ENCODE peak calls at places on chromosomes 5 and 9, in five cellular contexts. R is cardiac fibroblast, H is A673, Y is OCI-LY7, C is body of pancreas. S is an unnamed sample.

GRCh38 chr5:16934123-16934522 is 2.0 kb downstream of the MYO10 start:
- DNase-seq in Y (peak), H (peak), R (peak), C (peak), S (peak)

GRCh38 chr5:76638466-76638865 is 15.3 kb upstream of the F2RL2 start:
- DNase-seq in Y (no peak), C (no peak), H (no peak), R (no peak), S (peak)

GRCh38 chr5:116953251-116953934 is 378.8 kb upstream of the SEMA6A start:
- DNase-seq in H (no peak), Y (no peak), R (no peak), C (no peak), S (no peak)

GRCh38 chr5:169415351-169415750 is 114.4 kb upstream of the SLIT3 start:
- DNase-seq in C (no peak), R (no peak), H (no peak), Y (no peak), S (no peak)

GRCh38 chr5:172008689-172009141 is 2.3 kb upstream of the FBXW11 start:
- DNase-seq in C (no peak), R (peak), H (no peak), Y (no peak), S (no peak)

GRCh38 chr9:111037744-111038335 is 430 bp downstream of the LPAR1 start:
- DNase-seq in H (peak), R (peak), C (peak), Y (no peak), S (peak)

GRCh38 chr5:78405820-78406750 is 45.7 kb downstream of the SCAMP1 start:
- DNase-seq in R (peak), C (no peak), Y (no peak), H (no peak), S (peak)

GRCh38 chr5:610744-611730 is 1.1 kb upstream of the CEP72 start:
- DNase-seq in H (no peak), Y (no peak), C (no peak), R (no peak), S (no peak)

GRCh38 chr5:71601222-71602026 is 14.3 kb downstream of the MCCC2 start:
- DNase-seq in R (peak), C (peak), H (peak), Y (peak), S (peak)

GRCh38 chr9:112112519-112112918 is 62.6 kb downstream of the SUSD1 start:
- DNase-seq in C (no peak), Y (no peak), R (peak), H (peak), S (no peak)

GRCh38 chr9:70413427-70413797 is 1.0 kb downstream of the KLF9 start:
- DNase-seq in H (peak), R (no peak), Y (no peak), C (no peak), S (no peak)

GRCh38 chr5:144390133-144390532 is 219.5 kb downstream of the KCTD16 start:
- DNase-seq in C (no peak), Y (no peak), H (peak), R (peak), S (no peak)

GRCh38 chr5:140194662-140195061 is 19.7 kb downstream of the CYSTM1 start:
- DNase-seq in H (no peak), Y (no peak), R (no peak), C (no peak), S (no peak)

GRCh38 chr5:3734621-3735020 is 139.0 kb downstream of the IRX1 start:
- DNase-seq in C (no peak), Y (no peak), H (no peak), R (no peak), S (no peak)

GRCh38 chr5:55994998-55995914 is 493 bp upstream of the IL6ST start:
- DNase-seq in Y (peak), H (peak), R (peak), C (peak), S (peak)
- TF ChIP-seq CTCF in Y (no peak), H (no peak), R (no peak), C (no peak), S (no peak)

GRCh38 chr9:16314476-16314875 is 556.0 kb downstream of the BNC2 start:
- DNase-seq in Y (no peak), H (no peak), C (no peak), R (no peak), S (no peak)

GRCh38 chr9:16309350-16310271 is 560.9 kb downstream of the BNC2 start:
- DNase-seq in C (peak), R (no peak), H (no peak), Y (no peak), S (no peak)

GRCh38 chr9:16312962-16313546 is 557.4 kb downstream of the BNC2 start:
- DNase-seq in C (no peak), H (no peak), Y (no peak), R (no peak), S (no peak)

GRCh38 chr9:16310288-16311145 is 560.0 kb downstream of the BNC2 start:
- DNase-seq in R (no peak), H (no peak), Y (no peak), C (no peak), S (no peak)

GRCh38 chr9:16312116-16312515 is 558.4 kb downstream of the BNC2 start:
- DNase-seq in C (no peak), Y (no peak), H (no peak), R (no peak), S (no peak)
- H3K4me3 ChIP-seq in C (no peak), Y (no peak), H (no peak), R (no peak), S (no peak)

DNA sequence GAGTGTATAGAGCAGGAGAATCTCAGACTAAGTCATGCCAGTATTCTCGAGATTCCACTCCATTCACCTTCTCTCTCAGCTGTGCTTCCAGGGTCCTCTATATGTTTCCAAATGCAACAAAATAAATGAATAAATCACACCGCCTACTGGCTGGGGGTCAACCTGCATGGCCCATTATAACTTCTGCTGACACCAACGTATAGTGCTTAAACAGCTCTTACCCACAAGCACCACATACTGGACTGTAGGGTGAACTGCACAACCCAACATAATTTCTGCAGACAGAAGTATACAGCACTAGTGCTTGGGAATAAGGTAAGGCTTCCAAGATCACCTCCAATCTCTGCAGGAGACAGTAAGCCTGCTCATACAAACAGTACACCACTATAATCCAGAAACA is 33.1 kb upstream of the HTR4 start:
- DNase-seq in H (peak), Y (peak), R (peak), C (no peak), S (peak)
- TF ChIP-seq CTCF in H (peak), Y (peak), R (peak), C (no peak), S (peak)

GRCh38 chr9:71647094-71647591 is 121.2 kb downstream of the CEMIP2 start:
- DNase-seq in C (peak), R (peak), Y (no peak), H (peak), S (peak)
- H3K4me3 ChIP-seq in C (no peak), R (no peak), Y (no peak), H (no peak), S (no peak)

DNA sequence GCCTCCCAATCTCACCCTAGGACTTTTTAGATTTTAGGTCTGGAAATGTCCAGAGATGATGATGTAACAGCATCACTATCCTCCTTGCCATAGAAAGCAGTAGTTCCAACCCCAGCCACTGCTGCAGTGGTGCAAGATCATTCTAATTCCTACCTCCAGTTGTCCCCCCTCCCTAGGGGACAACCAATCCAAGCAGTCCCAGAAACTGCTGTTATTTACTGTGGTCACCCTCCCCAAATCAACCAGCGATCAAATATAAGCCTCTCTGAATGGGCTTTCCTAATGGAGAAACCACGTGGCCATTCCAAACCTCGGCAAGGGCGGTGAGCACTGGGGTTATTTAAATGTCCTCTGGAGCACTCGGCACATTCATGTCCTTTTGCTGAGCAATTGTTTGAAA is 159.8 kb downstream of the SLF1 start:
- DNase-seq in H (no peak), Y (no peak), C (no peak), R (no peak), S (no peak)
- TF ChIP-seq CTCF in H (no peak), Y (no peak), C (no peak), R (no peak), S (no peak)

GRCh38 chr9:115093550-115093949 is 24.4 kb downstream of the TNC start:
- DNase-seq in C (no peak), R (no peak), H (no peak), Y (no peak), S (no peak)
- H3K4me3 ChIP-seq in C (no peak), R (no peak), H (no peak), Y (no peak), S (no peak)

DNA sequence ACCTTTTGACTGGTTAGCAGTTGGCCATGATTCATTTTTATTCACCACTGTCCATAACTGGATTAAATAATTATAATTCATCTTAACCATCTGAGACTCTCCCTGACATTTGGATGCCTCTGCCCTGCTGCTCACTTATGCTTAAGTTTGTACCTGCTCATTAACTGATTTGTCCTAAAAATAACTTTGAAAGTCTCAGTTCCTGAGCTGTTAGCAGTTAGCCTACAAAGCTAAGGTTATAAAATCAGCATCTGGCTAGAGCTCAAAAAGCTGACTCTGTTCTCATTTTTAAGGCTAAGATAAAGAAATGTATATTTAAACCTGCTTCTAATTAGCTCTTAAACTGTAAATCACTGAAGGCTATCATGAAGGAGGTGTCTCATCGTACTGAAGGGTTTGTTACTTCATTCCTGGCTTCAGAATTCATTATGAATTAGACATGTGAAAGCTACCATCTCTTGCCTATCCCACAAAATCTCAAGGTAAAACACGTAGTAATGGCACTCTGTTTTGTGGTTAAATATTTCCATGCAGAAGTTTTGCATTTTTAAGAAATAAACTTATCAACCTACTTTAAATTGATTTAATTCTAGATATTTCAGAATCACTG is 490.6 kb upstream of the NUDT12 start:
- DNase-seq in R (no peak), C (no peak), Y (no peak), H (no peak), S (no peak)
- TF ChIP-seq CTCF in R (no peak), C (no peak), Y (no peak), H (no peak), S (no peak)

S was measured in GM12865.